ENCODE peak calls at places on chromosomes 6 and 20, in five cellular contexts. S is amygdala; A is kidney glomerular epithelial cell; L is body of pancreas; C is stimulated activated CD4-positive, alpha-beta T cell treated with anti-CD3 and anti-CD28 coated beads, Interleukin-4, amount 100 ng/mL, for 24 hours. W is an unnamed sample.

GRCh38 chr6:63578757-63579156 is 6.5 kb downstream of the LOC128125822 start:
- DNase-seq in S (no peak), A (no peak), L (no peak), C (no peak), W (no peak)

GRCh38 chr6:167396659-167397490 is 72.0 kb downstream of the TTLL2 start:
- DNase-seq in S (no peak), A (no peak), L (no peak), C (no peak), W (no peak)

GRCh38 chr6:54419885-54420284 is 111.6 kb downstream of the TINAG start:
- DNase-seq in S (no peak), A (peak), L (no peak), C (no peak), W (no peak)

GRCh38 chr6:1477432-1478090 is 88.2 kb downstream of the FOXF2 start:
- DNase-seq in S (no peak), A (no peak), L (no peak), C (no peak), W (no peak)

GRCh38 chr6:98036344-98036743 is 753.3 kb upstream of the MMS22L start:
- DNase-seq in S (no peak), A (no peak), L (no peak), C (no peak), W (no peak)

GRCh38 chr6:1525364-1526038 is 84.2 kb upstream of the FOXC1 start:
- DNase-seq in S (peak), A (no peak), L (no peak), C (no peak), W (no peak)

GRCh38 chr6:41732601-41733348 is 2.6 kb downstream of the TFEB start:
- DNase-seq in S (peak), A (peak), L (peak), C (peak), W (no peak)

GRCh38 chr6:143675327-143675900 is 2.4 kb upstream of the PHACTR2 start:
- DNase-seq in S (no peak), A (no peak), L (no peak), C (no peak), W (no peak)

GRCh38 chr6:53020005-53020744 is 25.1 kb upstream of the GSTA4 start:
- DNase-seq in S (peak), A (no peak), L (no peak), C (no peak), W (no peak)

GRCh38 chr6:169968541-169969270 is 217.3 kb downstream of the ERMARD start:
- DNase-seq in S (no peak), A (no peak), L (peak), C (no peak), W (no peak)

GRCh38 chr6:117555882-117556498 is 46.3 kb downstream of the GOPC start:
- DNase-seq in S (no peak), A (peak), L (peak), C (peak), W (no peak)

GRCh38 chr20:9071976-9072726 is 3.3 kb downstream of the PLCB4 start:
- DNase-seq in S (no peak), A (peak), L (no peak), C (no peak), W (no peak)

GRCh38 chr6:32885698-32886286 is 31.8 kb downstream of the PSMB9 start:
- DNase-seq in S (no peak), A (peak), L (no peak), C (no peak), W (peak)

GRCh38 chr6:105357147-105357546 is 45.7 kb downstream of the PREP start:
- DNase-seq in S (no peak), A (no peak), L (no peak), C (no peak), W (no peak)

GRCh38 chr6:45757443-45758121 is 258.1 kb downstream of the CLIC5 start:
- DNase-seq in S (no peak), A (no peak), L (no peak), C (no peak), W (no peak)

GRCh38 chr20:50504231-50504823 is 5.9 kb upstream of the PTPN1 start:
- DNase-seq in S (no peak), A (no peak), L (no peak), C (no peak), W (peak)

GRCh38 chr20:62523473-62524203 is 47.8 kb upstream of the GATA5 start:
- DNase-seq in S (no peak), A (no peak), L (no peak), C (peak), W (peak)

GRCh38 chr6:168197636-168198301 is 118.8 kb upstream of the FRMD1 start:
- DNase-seq in S (no peak), A (no peak), L (no peak), C (no peak), W (no peak)

GRCh38 chr20:13995086-13995665 is at the start of gene MACROD2:
- DNase-seq in S (peak), A (peak), L (peak), C (peak), W (peak)